ENCODE peak calls at places on chromosomes 3 and 15, in seven cellular contexts. H is AG04450, W is D721Med, O is fibroblast of lung, Y is stomach, K is PC-3, A is MCF 10A. M is an unnamed sample.

GRCh38 chr3:161219495-161219894 is 1.6 kb upstream of the NMD3 start:
- DNase-seq in H (no peak), W (no peak), O (no peak), Y (no peak), K (no peak), A (no peak), M (no peak)

GRCh38 chr3:105752791-105753415 is 115.9 kb downstream of the CBLB start:
- DNase-seq in H (no peak), W (no peak), O (no peak), Y (no peak), K (peak), A (peak), M (no peak)

GRCh38 chr15:101242160-101242998 is 9.5 kb downstream of the CHSY1 start:
- DNase-seq in H (no peak), W (no peak), O (no peak), Y (no peak), K (no peak), A (peak), M (no peak)

GRCh38 chr15:26890451-26890850 is 23.6 kb downstream of the GABRA5 start:
- DNase-seq in H (no peak), W (no peak), O (no peak), Y (no peak), K (no peak), A (no peak), M (no peak)

GRCh38 chr3:146374146-146374545 is 95.2 kb downstream of the PLSCR2 start:
- DNase-seq in H (peak), W (no peak), O (peak), Y (no peak), K (peak), A (no peak), M (no peak)

GRCh38 chr15:48574187-48574586 is 71.3 kb downstream of the FBN1 start:
- DNase-seq in H (no peak), W (no peak), O (no peak), Y (no peak), K (no peak), A (no peak), M (no peak)

GRCh38 chr15:64842986-64843561 is 1.4 kb downstream of the PLEKHO2 start:
- DNase-seq in H (no peak), W (no peak), O (peak), Y (no peak), K (peak), A (no peak), M (no peak)

GRCh38 chr3:126914226-126914625 is 68.7 kb upstream of the PLXNA1 start:
- DNase-seq in H (no peak), W (no peak), O (no peak), Y (no peak), K (no peak), A (no peak), M (no peak)

GRCh38 chr3:100425321-100425720 is 24.0 kb downstream of the LNP1 start:
- DNase-seq in H (no peak), W (no peak), O (no peak), Y (no peak), K (peak), A (peak), M (no peak)

GRCh38 chr3:72572489-72573007 is 275.7 kb downstream of the SHQ1 start:
- DNase-seq in H (no peak), W (no peak), O (no peak), Y (no peak), K (no peak), A (no peak), M (no peak)

GRCh38 chr3:173502983-173503568 is 105.5 kb downstream of the NLGN1 start:
- DNase-seq in H (no peak), W (no peak), O (peak), Y (no peak), K (no peak), A (peak), M (no peak)

GRCh38 chr3:133115178-133115577 is 77.0 kb downstream of the TMEM108 start:
- DNase-seq in H (no peak), W (no peak), O (peak), Y (no peak), K (no peak), A (no peak), M (no peak)

GRCh38 chr15:85010472-85011209 is 29.0 kb downstream of the PDE8A start:
- DNase-seq in H (no peak), W (no peak), O (peak), Y (no peak), K (no peak), A (no peak), M (no peak)

GRCh38 chr15:76108021-76108723 is 48.4 kb downstream of the TMEM266 start:
- DNase-seq in H (no peak), W (no peak), O (no peak), Y (peak), K (no peak), A (no peak), M (no peak)

GRCh38 chr15:76401285-76401684 is 64.7 kb downstream of the ISL2 start:
- DNase-seq in H (no peak), W (no peak), O (peak), Y (no peak), K (peak), A (peak), M (no peak)

GRCh38 chr3:6542795-6543194 is 318.1 kb upstream of the GRM7 start:
- DNase-seq in H (no peak), W (no peak), O (no peak), Y (no peak), K (no peak), A (no peak), M (no peak)

GRCh38 chr3:94522488-94522887 is 459.6 kb downstream of the NSUN3 start:
- DNase-seq in H (no peak), W (no peak), O (no peak), Y (no peak), K (peak), A (peak), M (no peak)

GRCh38 chr15:52337961-52338535 is 42.4 kb upstream of the MYO5C start:
- DNase-seq in H (no peak), W (no peak), O (no peak), Y (no peak), K (no peak), A (no peak), M (no peak)

GRCh38 chr3:195111322-195111710 is 159.6 kb downstream of the XXYLT1 start:
- DNase-seq in H (no peak), W (no peak), O (no peak), Y (no peak), K (no peak), A (no peak), M (no peak)

GRCh38 chr15:79265987-79266579 is 16.4 kb upstream of the ANKRD34C start:
- DNase-seq in H (no peak), W (no peak), O (no peak), Y (no peak), K (no peak), A (no peak), M (no peak)

GRCh38 chr3:154862265-154862664 is 217.9 kb upstream of the MME start:
- DNase-seq in H (peak), W (no peak), O (peak), Y (no peak), K (peak), A (peak), M (no peak)

GRCh38 chr15:51830279-51830806 is 890 bp downstream of the TMOD3 start:
- DNase-seq in H (no peak), W (no peak), O (peak), Y (peak), K (peak), A (no peak), M (no peak)

GRCh38 chr15:78438595-78439285 is 724 bp downstream of the IREB2 start:
- DNase-seq in H (no peak), W (no peak), O (peak), Y (no peak), K (no peak), A (peak), M (peak)

GRCh38 chr3:14322667-14323295 is 79.6 kb upstream of the SLC6A6 start:
- DNase-seq in H (no peak), W (no peak), O (no peak), Y (no peak), K (no peak), A (no peak), M (no peak)

GRCh38 chr15:34116620-34117019 is 14.7 kb downstream of the PGBD4 start:
- DNase-seq in H (no peak), W (no peak), O (no peak), Y (no peak), K (no peak), A (no peak), M (no peak)

GRCh38 chr15:68408526-68408925 is 23.4 kb downstream of the ITGA11 start:
- DNase-seq in H (no peak), W (no peak), O (no peak), Y (peak), K (no peak), A (no peak), M (no peak)

GRCh38 chr3:37905987-37906674 is 44.5 kb downstream of the CTDSPL start:
- DNase-seq in H (no peak), W (no peak), O (peak), Y (no peak), K (no peak), A (no peak), M (no peak)

GRCh38 chr15:57640935-57641682 is 49.4 kb downstream of the MYZAP start:
- DNase-seq in H (no peak), W (no peak), O (peak), Y (no peak), K (peak), A (peak), M (peak)

GRCh38 chr3:128502712-128503111 is 9.7 kb upstream of the GATA2 start:
- DNase-seq in H (no peak), W (no peak), O (no peak), Y (no peak), K (no peak), A (no peak), M (no peak)

GRCh38 chr3:120432105-120432860 is 18.5 kb downstream of the FSTL1 start:
- DNase-seq in H (peak), W (no peak), O (peak), Y (no peak), K (no peak), A (no peak), M (no peak)

GRCh38 chr3:120793601-120794000 is 51.1 kb downstream of the GTF2E1 start:
- DNase-seq in H (no peak), W (no peak), O (no peak), Y (no peak), K (peak), A (no peak), M (no peak)

GRCh38 chr15:84033793-84034553 is 201.6 kb upstream of the GOLGA6L4 start:
- DNase-seq in H (no peak), W (no peak), O (peak), Y (no peak), K (peak), A (peak), M (no peak)

GRCh38 chr3:164851204-164851603 is 227.1 kb downstream of the SI start:
- DNase-seq in H (no peak), W (no peak), O (no peak), Y (no peak), K (no peak), A (no peak), M (no peak)

GRCh38 chr3:38805765-38806386 is 10.1 kb downstream of the SCN10A start:
- DNase-seq in H (peak), W (no peak), O (peak), Y (no peak), K (peak), A (peak), M (peak)

GRCh38 chr15:25090073-25090733 is 135.4 kb downstream of the SNRPN start:
- DNase-seq in H (no peak), W (no peak), O (no peak), Y (no peak), K (no peak), A (no peak), M (no peak)

GRCh38 chr15:69415381-69415780 is 1.2 kb downstream of the KIF23 start:
- DNase-seq in H (no peak), W (no peak), O (peak), Y (no peak), K (no peak), A (no peak), M (no peak)

GRCh38 chr3:105883798-105884377 is 15.1 kb upstream of the CBLB start:
- DNase-seq in H (no peak), W (no peak), O (no peak), Y (no peak), K (peak), A (peak), M (no peak)

GRCh38 chr3:60582285-60582684 is 669.0 kb downstream of the FHIT start:
- DNase-seq in H (no peak), W (no peak), O (peak), Y (no peak), K (peak), A (peak), M (no peak)
- TF ChIP-seq CTCF in H (peak), W (peak), O (peak), Y (no peak), K (peak), A (peak), M (peak)

DNA sequence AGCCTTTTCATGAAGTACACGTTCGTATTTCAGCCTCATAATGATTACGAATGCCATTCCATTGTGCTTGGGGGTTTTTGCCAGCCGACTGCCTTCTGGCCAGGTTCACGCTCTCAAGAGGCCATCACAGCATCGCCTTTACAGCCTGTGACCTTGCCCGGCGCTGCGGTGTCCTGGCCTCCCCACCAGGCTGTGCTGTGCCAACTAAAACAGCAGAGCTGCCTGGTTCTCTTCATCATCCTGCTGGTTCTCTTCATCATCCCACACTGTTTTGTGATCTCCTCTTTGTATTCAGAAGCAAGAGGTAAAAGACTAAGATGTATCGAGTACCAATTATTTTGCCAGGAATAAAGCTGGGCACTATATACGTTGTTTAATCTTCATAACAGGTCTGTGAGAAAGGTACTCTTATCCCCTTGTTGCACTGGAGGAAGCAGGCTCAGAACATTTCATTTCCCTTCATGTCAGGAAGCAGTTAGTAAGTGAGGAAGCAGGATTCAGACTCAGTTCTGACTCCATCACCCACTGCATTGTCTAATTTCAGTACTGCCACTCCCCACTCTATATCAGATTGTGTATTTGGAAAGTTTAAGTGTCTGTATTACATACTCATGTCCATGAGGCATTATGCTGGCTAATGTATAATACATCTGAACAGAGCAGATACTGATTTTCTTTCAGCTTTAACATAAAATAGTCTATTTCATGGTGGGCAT is 92.7 kb downstream of the LRRC28 start:
- DNase-seq in H (no peak), W (no peak), O (no peak), Y (no peak), K (no peak), A (peak), M (no peak)
- TF ChIP-seq CTCF in H (peak), W (peak), O (peak), Y (no peak), K (peak), A (no peak), M (peak)

DNA sequence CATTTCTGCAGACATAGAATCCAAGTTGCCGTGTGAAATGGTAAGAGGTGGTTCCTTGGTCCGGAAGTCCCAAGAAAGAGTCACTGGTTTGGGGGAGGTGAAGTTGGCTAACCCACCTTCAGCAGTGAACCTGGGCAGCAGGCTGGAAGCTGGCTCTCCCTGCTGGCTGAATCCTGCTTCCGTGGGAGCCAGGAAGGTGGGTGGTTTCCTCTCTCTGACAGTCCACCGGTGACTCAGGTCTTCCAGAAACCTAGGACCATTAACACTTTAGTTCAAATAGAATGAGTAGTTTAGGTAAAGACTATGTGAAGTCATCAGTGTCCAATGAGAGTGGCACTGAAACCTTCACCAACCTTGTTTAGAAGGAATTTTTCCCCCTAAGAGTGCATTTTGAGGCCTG is 87.4 kb upstream of the CACNA2D3 start:
- DNase-seq in H (no peak), W (no peak), O (no peak), Y (no peak), K (no peak), A (peak), M (no peak)
- TF ChIP-seq CTCF in H (no peak), W (no peak), O (no peak), Y (no peak), K (no peak), A (no peak), M (no peak)

GRCh38 chr15:58777107-58777506 is 6.0 kb downstream of the MINDY2 start:
- DNase-seq in H (no peak), W (no peak), O (no peak), Y (no peak), K (no peak), A (no peak), M (no peak)
- TF ChIP-seq CTCF in H (no peak), W (no peak), O (no peak), Y (no peak), K (no peak), A (no peak), M (no peak)

GRCh38 chr3:51978143-51978502 is 3.3 kb downstream of the ABHD14A start:
- DNase-seq in H (no peak), W (no peak), O (no peak), Y (no peak), K (no peak), A (no peak), M (no peak)

GRCh38 chr3:51974277-51974962 is 444 bp upstream of the ABHD14A start:
- DNase-seq in H (no peak), W (no peak), O (peak), Y (no peak), K (no peak), A (no peak), M (no peak)

GRCh38 chr3:51974963-51975856 is at the start of gene ABHD14A:
- DNase-seq in H (no peak), W (no peak), O (peak), Y (peak), K (peak), A (peak), M (no peak)

GRCh38 chr3:51977449-51978142 is 2.7 kb downstream of the ABHD14A start:
- DNase-seq in H (no peak), W (no peak), O (no peak), Y (no peak), K (no peak), A (no peak), M (no peak)

DNA sequence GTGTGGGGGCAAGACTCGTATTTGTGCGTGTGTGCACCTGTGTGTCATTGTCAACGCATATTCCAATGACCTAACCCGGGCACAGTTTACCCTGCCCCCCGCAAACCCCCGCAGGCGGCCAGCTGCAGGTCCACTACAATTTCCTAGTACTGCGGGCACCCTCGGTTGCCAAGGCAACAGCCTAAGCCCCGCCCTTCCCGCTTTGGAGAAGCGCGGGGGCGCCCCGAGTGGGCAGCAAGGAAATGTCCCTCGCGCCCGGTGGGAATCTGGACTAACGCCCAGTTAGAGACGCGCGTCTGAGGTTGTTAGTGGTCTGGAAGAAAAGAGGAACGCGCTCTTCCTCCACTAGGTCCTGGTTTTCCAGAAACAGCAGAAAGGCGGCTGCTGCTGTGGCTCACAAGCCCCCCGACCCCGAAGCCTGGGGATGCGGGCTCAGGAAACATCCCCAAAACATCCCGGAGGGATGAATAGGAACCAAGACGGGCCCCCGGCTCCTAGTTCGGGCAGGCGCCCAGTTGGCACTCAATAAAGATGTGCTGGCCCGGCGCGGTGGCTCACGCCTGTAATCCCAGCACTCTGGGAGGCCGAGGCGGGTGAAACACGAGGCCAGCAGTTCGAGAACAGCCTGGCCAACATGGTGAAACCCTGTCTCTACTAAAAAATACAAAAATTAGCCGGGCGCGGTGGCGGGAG is 1.1 kb downstream of the ABHD14A start:
- DNase-seq in H (no peak), W (no peak), O (peak), Y (peak), K (peak), A (no peak), M (peak)
- TF ChIP-seq CTCF in H (peak), W (peak), O (peak), Y (no peak), K (peak), A (no peak), M (peak)